ENCODE peak calls at places on chromosome 20, in four cellular contexts. B is HepG2, C is GM12878, N is K562. R is an unnamed sample.
A peak's percentile ranks its signal among the peaks of the same experiment; 100 is the strongest.

GRCh38 chr20:60820918-60821317 is 431.1 kb upstream of the CDH4 start:
- DNase-seq in B (no peak), C (no peak), N (no peak), R (no peak)

GRCh38 chr20:36881888-36882287 is 6.0 kb downstream of the TLDC2 start:
- DNase-seq in B (no peak), N (no peak), C (no peak), R (no peak)

GRCh38 chr20:37335642-37336368 is 10.1 kb upstream of the SRC start:
- DNase-seq in B (peak; percentile 48), N (peak; percentile 46), C (no peak), R (no peak)

GRCh38 chr20:37741055-37741454 is 47.2 kb downstream of the CTNNBL1 start:
- DNase-seq in N (no peak), B (peak; percentile 33), C (no peak), R (no peak)

GRCh38 chr20:9507544-9508239 is 6.7 kb upstream of the LAMP5 start:
- DNase-seq in C (no peak), B (no peak), N (no peak), R (no peak)

GRCh38 chr20:50281831-50282591 is 91.4 kb downstream of the CEBPB start:
- DNase-seq in B (peak; percentile 71), C (no peak), N (peak; percentile 76), R (peak; percentile 36)

GRCh38 chr20:35893942-35894341 is 60.4 kb downstream of the SCAND1 start:
- DNase-seq in N (no peak), B (no peak), C (peak; percentile 76), R (no peak)

GRCh38 chr20:45322952-45323383 is 14.9 kb upstream of the MATN4 start:
- DNase-seq in C (no peak), N (peak; percentile 73), B (peak; percentile 86), R (no peak)

GRCh38 chr20:2736441-2736840 is 43.9 kb downstream of the EBF4 start:
- DNase-seq in B (no peak), N (no peak), C (no peak), R (no peak)

GRCh38 chr20:3405696-3406358 is 1.6 kb downstream of the DNAAF9 start:
- DNase-seq in C (no peak), N (no peak), B (peak; percentile 43), R (no peak)

GRCh38 chr20:12077835-12078374 is 160.2 kb downstream of the BTBD3 start:
- DNase-seq in C (no peak), N (no peak), B (no peak), R (no peak)

GRCh38 chr20:50567860-50568548 is 57.8 kb downstream of the PTPN1 start:
- DNase-seq in C (no peak), N (no peak), B (no peak), R (no peak)

GRCh38 chr20:38961530-38962043 is 557 bp upstream of the DHX35 start:
- DNase-seq in B (no peak), N (no peak), C (no peak), R (no peak)

GRCh38 chr20:16412896-16413295 is 160.4 kb downstream of the KIF16B start:
- DNase-seq in N (no peak), C (no peak), B (no peak), R (no peak)

GRCh38 chr20:19969106-19969505 is 48.1 kb upstream of the NAA20 start:
- DNase-seq in N (no peak), B (no peak), C (no peak), R (no peak)

GRCh38 chr20:46787986-46788762 is 78.7 kb downstream of the SLC2A10 start:
- DNase-seq in N (no peak), C (no peak), B (no peak), R (no peak)

GRCh38 chr20:3706774-3707507 is 5.5 kb downstream of the SIGLEC1 start:
- DNase-seq in B (no peak), C (no peak), N (no peak), R (no peak)

GRCh38 chr20:49381558-49382493 is 100.6 kb downstream of the KCNB1 start:
- DNase-seq in C (no peak), N (no peak), B (no peak), R (no peak)

GRCh38 chr20:53510266-53510665 is 83.4 kb downstream of the ZNF217 start:
- DNase-seq in C (no peak), N (no peak), B (no peak), R (no peak)

GRCh38 chr20:51695574-51696303 is 72.5 kb downstream of the ATP9A start:
- DNase-seq in N (no peak), B (peak; percentile 33), C (no peak), R (no peak)
- TF ChIP-seq TARDBP in N (no peak), B (no peak), C (no peak), R (no peak)

GRCh38 chr20:41408131-41408789 is 41.6 kb upstream of the EMILIN3 start:
- DNase-seq in N (no peak), B (no peak), C (peak; percentile 48), R (no peak)
- TF ChIP-seq TARDBP in N (no peak), B (no peak), C (no peak), R (no peak)

GRCh38 chr20:1369970-1370369 is 22.9 kb downstream of the FKBP1A start:
- DNase-seq in C (no peak), N (no peak), B (no peak), R (no peak)
- TF ChIP-seq TARDBP in C (no peak), N (no peak), B (no peak), R (no peak)

GRCh38 chr20:57248132-57248797 is 18.2 kb downstream of the BMP7 start:
- DNase-seq in N (no peak), C (no peak), B (no peak), R (no peak)

GRCh38 chr20:57251344-57251743 is 15.1 kb downstream of the BMP7 start:
- DNase-seq in N (peak; percentile 57), B (no peak), C (no peak), R (no peak)

GRCh38 chr20:57249073-57249472 is 17.4 kb downstream of the BMP7 start:
- DNase-seq in N (no peak), B (no peak), C (no peak), R (no peak)

GRCh38 chr20:57250607-57251343 is 15.7 kb downstream of the BMP7 start:
- DNase-seq in N (no peak), C (no peak), B (no peak), R (no peak)

GRCh38 chr20:57249772-57250171 is 16.7 kb downstream of the BMP7 start:
- DNase-seq in N (no peak), C (no peak), B (no peak), R (no peak)
- TF ChIP-seq TARDBP in N (no peak), C (no peak), B (no peak), R (no peak)

DNA sequence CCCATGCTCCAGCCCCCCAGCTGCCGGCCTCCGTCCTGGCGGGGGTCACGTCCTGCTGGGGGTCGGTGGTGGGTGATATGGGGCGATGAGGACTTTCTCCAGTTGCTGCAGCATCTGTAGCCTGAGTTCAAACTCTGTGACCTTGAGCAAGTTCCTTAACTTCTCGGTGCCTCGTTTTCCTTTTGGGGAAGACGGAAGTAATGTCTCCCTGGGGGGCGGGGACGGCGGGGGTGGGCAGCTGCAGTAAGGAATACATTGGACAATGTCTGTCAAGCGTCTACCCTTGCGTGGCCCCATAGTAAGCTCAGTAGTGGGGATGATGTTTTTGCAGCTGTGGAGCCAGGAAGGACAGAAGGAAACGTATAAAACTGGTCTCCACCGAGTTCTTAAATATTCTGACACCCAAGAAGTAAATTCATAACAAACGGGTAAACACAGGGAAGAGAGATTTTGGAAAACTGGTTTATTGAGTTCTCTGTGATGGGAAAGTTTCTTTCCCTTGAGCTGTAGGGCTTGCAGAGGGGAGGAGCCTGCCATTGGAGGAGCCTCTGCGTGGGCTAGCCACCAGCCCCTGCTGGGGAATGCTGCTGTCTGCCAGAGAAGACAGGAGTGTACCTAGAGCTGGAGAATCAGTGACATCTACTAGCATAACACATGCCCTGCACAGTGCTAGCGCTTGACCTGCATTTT is 1.0 kb upstream of the ACSS1 start:
- DNase-seq in N (no peak), B (peak; percentile 44), C (no peak), R (no peak)
- TF ChIP-seq TARDBP in N (no peak), B (no peak), C (no peak), R (no peak)

GRCh38 chr20:62470459-62470858 is 5.3 kb downstream of the GATA5 start:
- DNase-seq in B (no peak), N (no peak), C (no peak), R (no peak)
- TF ChIP-seq TARDBP in B (no peak), N (no peak), C (no peak), R (no peak)

R was measured in HEK293T.